ENCODE peak calls at places on chromosome 15, in eight cellular contexts. P is stomach; V is activated B cell treated with CpG ODN at 0.5 μM for 24 hours; T is sigmoid colon; Z is body of pancreas; G is choroid plexus epithelial cell; W is activated CD8-positive, alpha-beta T cell treated with anti-CD3 and anti-CD28 coated beads for 36 hours; I is pancreas. H is an unnamed sample.
A peak's percentile ranks its signal among the peaks of the same experiment; 100 is the strongest.

GRCh38 chr15:52496175-52496574 is 32.5 kb downstream of the MYO5A start:
- DNase-seq in P (no peak), V (no peak), T (no peak), Z (no peak), G (no peak), W (no peak), I (no peak), H (no peak)

GRCh38 chr15:75966073-75966472 is 46.2 kb downstream of the NRG4 start:
- DNase-seq in P (no peak), V (no peak), T (no peak), Z (no peak), G (peak; percentile 87), W (no peak), I (no peak), H (no peak)

GRCh38 chr15:83516935-83517334 is 69.8 kb downstream of the SH3GL3 start:
- DNase-seq in P (no peak), V (no peak), T (no peak), Z (no peak), G (peak; percentile 34), W (no peak), I (no peak), H (no peak)

GRCh38 chr15:101045835-101046691 is 126.9 kb downstream of the LRRK1 start:
- DNase-seq in P (peak; percentile 16), V (peak; percentile 1), T (peak; percentile 55), Z (no peak), G (no peak), W (no peak), I (no peak), H (no peak)

GRCh38 chr15:85778107-85778776 is 16.5 kb downstream of the KLHL25 start:
- DNase-seq in P (no peak), V (no peak), T (no peak), Z (no peak), G (no peak), W (no peak), I (no peak), H (no peak)

GRCh38 chr15:95853350-95853749 is 477.1 kb upstream of the NR2F2 start:
- DNase-seq in P (no peak), V (no peak), T (no peak), Z (no peak), G (peak; percentile 71), W (no peak), I (no peak), H (no peak)

GRCh38 chr15:51751687-51752683 is 588 bp downstream of the TMOD2 start:
- DNase-seq in P (peak; percentile 33), V (peak; percentile 36), T (peak; percentile 71), Z (peak; percentile 47), G (peak; percentile 40), W (peak; percentile 39), I (peak; percentile 52), H (no peak)

GRCh38 chr15:73081321-73081958 is 29.2 kb downstream of the NEO1 start:
- DNase-seq in P (no peak), V (no peak), T (no peak), Z (peak; percentile 17), G (peak; percentile 83), W (peak; percentile 8), I (no peak), H (no peak)

GRCh38 chr15:27492021-27492621 is 521.1 kb downstream of the GABRG3 start:
- DNase-seq in P (no peak), V (no peak), T (no peak), Z (no peak), G (peak; percentile 11), W (no peak), I (no peak), H (no peak)

GRCh38 chr15:92011611-92012367 is 158.3 kb downstream of the SLCO3A1 start:
- DNase-seq in P (no peak), V (no peak), T (no peak), Z (peak; percentile 16), G (no peak), W (peak; percentile 46), I (no peak), H (no peak)

GRCh38 chr15:80173022-80173759 is 20.4 kb downstream of the FAH start:
- DNase-seq in P (peak; percentile 85), V (peak; percentile 59), T (peak; percentile 82), Z (peak; percentile 85), G (peak; percentile 77), W (peak; percentile 82), I (peak; percentile 88), H (peak; percentile 80)

GRCh38 chr15:92845109-92845508 is 55.0 kb upstream of the CHD2 start:
- DNase-seq in P (no peak), V (no peak), T (no peak), Z (no peak), G (peak; percentile 74), W (no peak), I (no peak), H (no peak)

GRCh38 chr15:67066041-67067021 is 929 bp downstream of the SMAD3 start:
- DNase-seq in P (no peak), V (no peak), T (peak; percentile 72), Z (peak; percentile 46), G (no peak), W (peak; percentile 47), I (no peak), H (no peak)

GRCh38 chr15:88221836-88222235 is 34.7 kb downstream of the NTRK3 start:
- DNase-seq in P (no peak), V (no peak), T (no peak), Z (no peak), G (no peak), W (no peak), I (no peak), H (no peak)

GRCh38 chr15:48866141-48866563 is 11.8 kb upstream of the EID1 start:
- DNase-seq in P (no peak), V (no peak), T (no peak), Z (no peak), G (no peak), W (no peak), I (no peak), H (no peak)

GRCh38 chr15:27412413-27412812 is 441.4 kb downstream of the GABRG3 start:
- DNase-seq in P (no peak), V (no peak), T (no peak), Z (no peak), G (peak; percentile 5), W (no peak), I (no peak), H (no peak)

GRCh38 chr15:82039871-82040270 is 5.9 kb downstream of the MEX3B start:
- DNase-seq in P (no peak), V (no peak), T (no peak), Z (no peak), G (no peak), W (no peak), I (no peak), H (no peak)

GRCh38 chr15:38414351-38414750 is 39.6 kb upstream of the FAM98B start:
- DNase-seq in P (peak; percentile 48), V (no peak), T (peak; percentile 74), Z (peak; percentile 29), G (peak; percentile 90), W (peak; percentile 24), I (no peak), H (no peak)

GRCh38 chr15:58273104-58273503 is 134.9 kb downstream of the AQP9 start:
- DNase-seq in P (no peak), V (no peak), T (no peak), Z (no peak), G (no peak), W (no peak), I (no peak), H (no peak)

GRCh38 chr15:58267026-58267425 is 128.8 kb downstream of the AQP9 start:
- DNase-seq in P (no peak), V (no peak), T (no peak), Z (no peak), G (no peak), W (no peak), I (no peak), H (no peak)

GRCh38 chr15:58269455-58270414 is 131.6 kb downstream of the AQP9 start:
- DNase-seq in P (no peak), V (no peak), T (no peak), Z (peak; percentile 29), G (peak; percentile 84), W (peak; percentile 40), I (no peak), H (no peak)

GRCh38 chr15:58271410-58271809 is 133.2 kb downstream of the AQP9 start:
- DNase-seq in P (no peak), V (no peak), T (no peak), Z (no peak), G (no peak), W (no peak), I (no peak), H (no peak)

GRCh38 chr15:58268746-58269145 is 130.6 kb downstream of the AQP9 start:
- DNase-seq in P (no peak), V (no peak), T (no peak), Z (no peak), G (no peak), W (no peak), I (no peak), H (no peak)
- TF ChIP-seq CTCF in P (no peak), V (no peak), T (no peak), Z (no peak), G (no peak), W (no peak), I (no peak), H (no peak)

GRCh38 chr15:56017920-56018319 is 24.5 kb upstream of the NEDD4 start:
- DNase-seq in P (no peak), V (no peak), T (no peak), Z (no peak), G (no peak), W (no peak), I (no peak), H (no peak)
- TF ChIP-seq CTCF in P (no peak), V (no peak), T (no peak), Z (no peak), G (peak; percentile 43), W (no peak), I (no peak), H (no peak)

DNA sequence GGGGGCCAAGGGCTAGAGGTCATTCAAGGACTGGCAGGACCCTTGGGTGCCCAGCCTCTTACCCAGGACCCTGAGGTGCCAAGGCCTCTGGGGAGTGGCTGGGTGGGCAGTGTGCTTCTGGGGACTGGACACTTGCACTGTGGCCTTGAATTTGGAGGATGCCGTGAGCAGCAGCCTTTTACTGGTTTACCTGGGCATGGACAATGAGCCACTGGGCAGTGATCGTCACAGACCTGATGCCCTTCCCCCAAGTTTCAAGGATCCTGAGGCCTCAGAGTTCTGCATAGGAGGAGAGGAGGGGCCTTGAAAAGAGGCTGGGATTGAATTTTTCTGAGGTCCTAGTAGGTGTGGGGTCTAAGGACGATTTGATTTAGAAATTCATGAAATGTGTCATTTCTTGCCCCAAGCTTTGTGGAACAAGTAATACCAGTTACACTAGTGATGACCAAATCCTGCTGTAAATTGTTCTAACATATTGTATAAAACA is 146.1 kb upstream of the TPM1 start:
- DNase-seq in P (no peak), V (no peak), T (no peak), Z (no peak), G (no peak), W (no peak), I (no peak), H (no peak)
- TF ChIP-seq CTCF in P (no peak), V (no peak), T (no peak), Z (no peak), G (no peak), W (no peak), I (no peak), H (no peak)

DNA sequence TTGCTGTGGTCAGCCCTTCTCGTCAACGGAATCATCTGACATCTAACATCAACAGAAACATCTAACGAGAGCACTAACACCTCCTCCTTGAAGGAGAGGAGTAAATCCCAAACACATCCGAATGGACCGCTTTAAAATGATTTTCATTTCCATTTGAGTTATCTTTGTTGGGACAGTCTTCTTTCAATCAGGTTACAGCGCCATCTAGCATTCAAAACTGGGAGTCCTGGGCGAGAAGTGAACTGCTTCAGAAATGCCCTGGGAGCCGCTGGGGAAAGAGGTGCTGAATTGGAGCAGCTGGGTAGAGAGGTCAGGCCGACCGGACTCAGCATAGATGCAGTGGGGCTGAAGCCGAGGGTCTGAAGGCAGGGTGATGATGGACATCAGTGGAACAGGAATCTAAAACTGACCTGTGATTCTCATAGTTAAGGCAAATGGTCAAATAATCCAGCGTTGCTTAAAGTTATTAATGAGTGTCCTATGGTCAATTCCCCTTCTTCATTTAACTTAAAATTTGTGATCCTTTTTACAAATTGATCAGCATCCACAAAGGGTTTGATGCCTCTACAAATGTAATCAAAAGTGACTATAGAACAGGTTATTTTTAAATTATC is 170.0 kb upstream of the NDN start:
- DNase-seq in P (peak; percentile 56), V (no peak), T (no peak), Z (peak; percentile 67), G (peak; percentile 26), W (peak; percentile 27), I (no peak), H (no peak)
- TF ChIP-seq CTCF in P (peak; percentile 53), V (no peak), T (no peak), Z (peak; percentile 19), G (peak; percentile 41), W (no peak), I (peak; percentile 8), H (no peak)

H was measured in breast epithelium.